ENCODE peak calls at places on chromosomes 5 and 9, in eight cellular contexts. B is cerebellar cortex, C is mesenteric fat pad, Y is retinal pigment epithelial cell, G is NCI-H510A, N is left ventricle myocardium inferior, T is DND-41, F is NCI-H2171 treated with DMSO at 0.1 percent for 48 hours. I is an unnamed sample.
A peak's percentile ranks its signal among the peaks of the same experiment; 100 is the strongest.

GRCh38 chr5:168694289-168694688 is 115.1 kb upstream of the PANK3 start:
- DNase-seq in B (no peak), C (no peak), Y (no peak), G (no peak), N (no peak), T (no peak), F (no peak), I (no peak)

GRCh38 chr5:144815131-144815530 is 644.5 kb downstream of the KCTD16 start:
- DNase-seq in B (no peak), C (no peak), Y (no peak), G (no peak), N (no peak), T (no peak), F (no peak), I (no peak)

GRCh38 chr9:108565651-108566378 is 290.0 kb downstream of the ACTL7B start:
- DNase-seq in B (peak; percentile 77), C (no peak), Y (peak; percentile 58), G (peak; percentile 16), N (no peak), T (peak; percentile 23), F (peak; percentile 87), I (peak; percentile 17)

GRCh38 chr5:115262405-115263247 is at the start of gene PGGT1B:
- DNase-seq in B (peak; percentile 80), C (peak; percentile 93), Y (no peak), G (peak; percentile 28), N (peak; percentile 77), T (peak; percentile 86), F (peak; percentile 78), I (peak; percentile 30)

GRCh38 chr5:146515473-146516150 is 378 bp downstream of the GPR151 start:
- DNase-seq in B (peak; percentile 85), C (no peak), Y (no peak), G (no peak), N (no peak), T (no peak), F (no peak), I (no peak)

GRCh38 chr9:79193506-79194223 is 378.1 kb upstream of the TLE4 start:
- DNase-seq in B (no peak), C (no peak), Y (no peak), G (no peak), N (no peak), T (no peak), F (no peak), I (no peak)

GRCh38 chr5:11502783-11503182 is 401.5 kb downstream of the CTNND2 start:
- DNase-seq in B (no peak), C (no peak), Y (no peak), G (no peak), N (no peak), T (no peak), F (no peak), I (no peak)

GRCh38 chr9:125513634-125514413 is 193.2 kb downstream of the MAPKAP1 start:
- DNase-seq in B (no peak), C (no peak), Y (peak; percentile 82), G (no peak), N (peak; percentile 35), T (no peak), F (no peak), I (no peak)

GRCh38 chr5:173383711-173384110 is 55.5 kb upstream of the STC2 start:
- DNase-seq in B (no peak), C (no peak), Y (no peak), G (no peak), N (no peak), T (no peak), F (no peak), I (no peak)

GRCh38 chr5:181239062-181239663 is 4.5 kb downstream of the RACK1 start:
- DNase-seq in B (no peak), C (peak; percentile 28), Y (no peak), G (no peak), N (no peak), T (no peak), F (no peak), I (no peak)

GRCh38 chr5:173581408-173582197 is 34.8 kb downstream of the BOD1 start:
- DNase-seq in B (no peak), C (no peak), Y (no peak), G (no peak), N (no peak), T (peak; percentile 75), F (peak; percentile 1), I (no peak)

GRCh38 chr9:73152445-73152844 is 780 bp downstream of the ANXA1 start:
- DNase-seq in B (no peak), C (no peak), Y (no peak), G (no peak), N (no peak), T (no peak), F (no peak), I (no peak)

GRCh38 chr9:38008168-38009034 is 60.6 kb downstream of the SHB start:
- DNase-seq in B (no peak), C (no peak), Y (no peak), G (no peak), N (no peak), T (peak; percentile 35), F (no peak), I (no peak)

GRCh38 chr9:110936252-110936651 is 102.0 kb downstream of the LPAR1 start:
- DNase-seq in B (no peak), C (no peak), Y (no peak), G (no peak), N (no peak), T (no peak), F (no peak), I (no peak)

GRCh38 chr5:40260351-40260750 is 419.4 kb upstream of the PTGER4 start:
- DNase-seq in B (no peak), C (no peak), Y (no peak), G (no peak), N (peak; percentile 27), T (no peak), F (no peak), I (no peak)

I was measured in NCI-H2107.